ENCODE peak calls at places on chromosome 10, in eight cellular contexts. U is hepatocyte, C is glutamatergic neuron, J is right lobe of liver, Z is fibroblast of mammary gland, P is fibroblast of pulmonary artery, H is endothelial cell, I is BJ. T is an unnamed sample.

GRCh38 chr10:33388325-33388724 is 53.9 kb upstream of the NRP1 start:
- DNase-seq in U (no peak), C (no peak), J (no peak), Z (no peak), P (no peak), H (no peak), I (no peak), T (no peak)

GRCh38 chr10:8034666-8035640 is 19.5 kb upstream of the GATA3 start:
- DNase-seq in U (no peak), C (no peak), J (no peak), Z (no peak), P (no peak), H (no peak), I (no peak), T (no peak)

GRCh38 chr10:49136525-49136924 is 2.7 kb upstream of the FAM170B start:
- DNase-seq in U (no peak), C (no peak), J (no peak), Z (no peak), P (no peak), H (no peak), I (no peak), T (no peak)

GRCh38 chr10:36538945-36539586 is 586.3 kb upstream of the ANKRD30A start:
- DNase-seq in U (peak; percentile 64), C (no peak), J (no peak), Z (peak; percentile 91), P (peak; percentile 72), H (peak; percentile 19), I (peak; percentile 22), T (no peak)

GRCh38 chr10:49318028-49318427 is 19.1 kb downstream of the C10orf71 start:
- DNase-seq in U (no peak), C (no peak), J (no peak), Z (no peak), P (no peak), H (no peak), I (no peak), T (no peak)

GRCh38 chr10:70649526-70649925 is 22.8 kb upstream of the ADAMTS14 start:
- DNase-seq in U (no peak), C (no peak), J (no peak), Z (peak; percentile 94), P (no peak), H (no peak), I (no peak), T (no peak)

GRCh38 chr10:13865758-13866491 is 279.2 kb downstream of the PRPF18 start:
- DNase-seq in U (no peak), C (no peak), J (no peak), Z (peak; percentile 83), P (peak; percentile 76), H (peak; percentile 30), I (peak; percentile 44), T (peak; percentile 44)

GRCh38 chr10:80474597-80474910 is 20.4 kb downstream of the TSPAN14 start:
- DNase-seq in U (no peak), C (no peak), J (no peak), Z (no peak), P (no peak), H (no peak), I (no peak), T (no peak)

GRCh38 chr10:111475720-111476119 is 398.9 kb downstream of the ADRA2A start:
- DNase-seq in U (no peak), C (no peak), J (no peak), Z (peak; percentile 40), P (no peak), H (no peak), I (peak; percentile 31), T (no peak)

GRCh38 chr10:6162589-6163356 is 40.0 kb upstream of the PFKFB3 start:
- DNase-seq in U (peak; percentile 38), C (no peak), J (no peak), Z (no peak), P (peak; percentile 50), H (no peak), I (no peak), T (no peak)

GRCh38 chr10:89659185-89660131 is 14.4 kb upstream of the PANK1 start:
- DNase-seq in U (no peak), C (no peak), J (no peak), Z (peak; percentile 89), P (peak; percentile 57), H (no peak), I (peak; percentile 81), T (no peak)

GRCh38 chr10:73910764-73911552 is at the start of gene PLAU:
- DNase-seq in U (peak; percentile 59), C (peak; percentile 71), J (peak; percentile 55), Z (no peak), P (no peak), H (peak; percentile 43), I (no peak), T (peak; percentile 77)

GRCh38 chr10:123502983-123503382 is 163.2 kb upstream of the GPR26 start:
- DNase-seq in U (no peak), C (no peak), J (no peak), Z (no peak), P (no peak), H (no peak), I (no peak), T (no peak)

GRCh38 chr10:89032141-89032814 is 41.7 kb downstream of the FAS start:
- DNase-seq in U (no peak), C (no peak), J (no peak), Z (peak; percentile 90), P (peak; percentile 82), H (no peak), I (peak; percentile 31), T (peak; percentile 64)

GRCh38 chr10:119650692-119651513 is at the start of gene BAG3:
- DNase-seq in U (peak; percentile 96), C (peak; percentile 87), J (peak; percentile 98), Z (peak; percentile 94), P (peak; percentile 95), H (peak; percentile 89), I (peak; percentile 49), T (peak; percentile 75)

GRCh38 chr10:101780187-101780817 is 2.9 kb downstream of the NPM3 start:
- DNase-seq in U (no peak), C (no peak), J (no peak), Z (no peak), P (no peak), H (no peak), I (no peak), T (no peak)

GRCh38 chr10:115390607-115391006 is 297.4 kb downstream of the ATRNL1 start:
- DNase-seq in U (no peak), C (no peak), J (no peak), Z (no peak), P (no peak), H (no peak), I (no peak), T (no peak)
- TF ChIP-seq CTCF in U (no peak), C (no peak), J (no peak), Z (no peak), P (no peak), H (no peak), I (no peak), T (no peak)

GRCh38 chr10:4733150-4733842 is 92.7 kb upstream of the AKR1E2 start:
- DNase-seq in U (peak; percentile 21), C (no peak), J (no peak), Z (no peak), P (no peak), H (no peak), I (no peak), T (peak; percentile 81)
- TF ChIP-seq CTCF in U (no peak), C (no peak), J (no peak), Z (no peak), P (no peak), H (no peak), I (no peak), T (no peak)

GRCh38 chr10:28838908-28839307 is 161.6 kb downstream of the BAMBI start:
- DNase-seq in U (peak; percentile 56), C (no peak), J (no peak), Z (peak; percentile 19), P (peak; percentile 44), H (no peak), I (no peak), T (no peak)

GRCh38 chr10:28840954-28841353 is 163.6 kb downstream of the BAMBI start:
- DNase-seq in U (no peak), C (no peak), J (no peak), Z (no peak), P (no peak), H (no peak), I (no peak), T (no peak)

GRCh38 chr10:28839600-28840007 is 162.3 kb downstream of the BAMBI start:
- DNase-seq in U (peak; percentile 30), C (no peak), J (peak; percentile 49), Z (peak; percentile 27), P (peak; percentile 77), H (no peak), I (no peak), T (peak; percentile 5)

GRCh38 chr10:28840202-28840601 is 162.9 kb downstream of the BAMBI start:
- DNase-seq in U (no peak), C (no peak), J (no peak), Z (no peak), P (no peak), H (no peak), I (no peak), T (no peak)

GRCh38 chr10:28837613-28838390 is 160.5 kb downstream of the BAMBI start:
- DNase-seq in U (no peak), C (no peak), J (no peak), Z (no peak), P (no peak), H (no peak), I (no peak), T (no peak)
- TF ChIP-seq CTCF in U (no peak), C (no peak), J (no peak), Z (no peak), P (no peak), H (no peak), I (no peak), T (no peak)

GRCh38 chr10:115129752-115130151 is 36.6 kb downstream of the ATRNL1 start:
- DNase-seq in U (peak; percentile 30), C (no peak), J (no peak), Z (peak; percentile 43), P (peak; percentile 62), H (no peak), I (no peak), T (no peak)
- TF ChIP-seq CTCF in U (peak; percentile 63), C (no peak), J (peak; percentile 53), Z (no peak), P (peak; percentile 16), H (peak; percentile 55), I (no peak), T (no peak)

GRCh38 chr10:104340099-104340594 is 1.9 kb upstream of the ITPRIP start:
- DNase-seq in U (peak; percentile 53), C (no peak), J (no peak), Z (no peak), P (no peak), H (no peak), I (no peak), T (no peak)

GRCh38 chr10:104336829-104337526 is 1.3 kb downstream of the ITPRIP start:
- DNase-seq in U (no peak), C (no peak), J (peak; percentile 74), Z (peak; percentile 51), P (peak; percentile 76), H (no peak), I (peak; percentile 52), T (no peak)

GRCh38 chr10:104339469-104340098 is 1.3 kb upstream of the ITPRIP start:
- DNase-seq in U (peak; percentile 61), C (no peak), J (peak; percentile 80), Z (peak; percentile 82), P (peak; percentile 83), H (no peak), I (peak; percentile 52), T (no peak)

GRCh38 chr10:104337527-104337984 is 709 bp downstream of the ITPRIP start:
- DNase-seq in U (no peak), C (no peak), J (no peak), Z (peak; percentile 47), P (peak; percentile 54), H (peak; percentile 59), I (no peak), T (peak; percentile 18)

GRCh38 chr10:104337985-104338735 is at the start of gene ITPRIP:
- DNase-seq in U (peak; percentile 81), C (peak; percentile 78), J (peak; percentile 70), Z (peak; percentile 85), P (peak; percentile 93), H (peak; percentile 68), I (peak; percentile 56), T (peak; percentile 39)
- TF ChIP-seq CTCF in U (no peak), C (peak; percentile 38), J (no peak), Z (no peak), P (peak; percentile 1), H (no peak), I (peak; percentile 30), T (no peak)

T was measured in Calu3.